ENCODE peak calls at places on chromosomes 4 and X, in four cellular contexts. E is AG04450, P is suprapubic skin, S is GM23338. I is an unnamed sample.

GRCh38 chr4:129394635-129395034 is 298.7 kb downstream of the C4orf33 start:
- DNase-seq in E (no peak), P (no peak), S (no peak), I (no peak)

GRCh38 chr4:177558995-177559394 is 116.8 kb upstream of the AGA start:
- DNase-seq in E (no peak), P (no peak), S (peak; percentile 46), I (no peak)

GRCh38 chrX:38636949-38637819 is 75.8 kb downstream of the TSPAN7 start:
- DNase-seq in E (no peak), P (no peak), S (no peak), I (peak; percentile 33)

GRCh38 chr4:169640261-169640880 is 20.0 kb downstream of the CLCN3 start:
- DNase-seq in E (peak; percentile 58), P (no peak), S (no peak), I (peak; percentile 49)

GRCh38 chr4:41763741-41764140 is 15.2 kb upstream of the PHOX2B start:
- DNase-seq in E (no peak), P (no peak), S (no peak), I (no peak)

GRCh38 chr4:117481742-117482141 is 396.4 kb upstream of the TRAM1L1 start:
- DNase-seq in E (peak; percentile 75), P (no peak), S (no peak), I (peak; percentile 93)

GRCh38 chr4:94036964-94037363 is 170.7 kb upstream of the SMARCAD1 start:
- DNase-seq in E (no peak), P (no peak), S (peak; percentile 14), I (no peak)

GRCh38 chrX:71183341-71183740 is 38.7 kb downstream of the NLGN3 start:
- DNase-seq in E (no peak), P (no peak), S (peak; percentile 8), I (no peak)

GRCh38 chr4:125198916-125199315 is 115.8 kb upstream of the FAT4 start:
- DNase-seq in E (no peak), P (no peak), S (no peak), I (no peak)

GRCh38 chrX:40209951-40210617 is 112.3 kb upstream of the BCOR start:
- DNase-seq in E (no peak), P (no peak), S (no peak), I (no peak)

GRCh38 chrX:154696328-154697045 is 43.1 kb upstream of the CTAG2 start:
- DNase-seq in E (no peak), P (no peak), S (no peak), I (no peak)

GRCh38 chrX:56231706-56232105 is 450 bp upstream of the KLF8 start:
- DNase-seq in E (no peak), P (no peak), S (peak; percentile 37), I (no peak)

GRCh38 chr4:23890369-23891063 is 669 bp upstream of the PPARGC1A start:
- DNase-seq in E (no peak), P (no peak), S (peak; percentile 19), I (no peak)

GRCh38 chr4:65139998-65140397 is 530.3 kb downstream of the EPHA5 start:
- DNase-seq in E (no peak), P (no peak), S (no peak), I (no peak)

GRCh38 chrX:68828740-68829593 is at the start of gene EFNB1:
- DNase-seq in E (peak; percentile 92), P (peak; percentile 93), S (peak; percentile 92), I (peak; percentile 91)

GRCh38 chr4:141155586-141155985 is 22.3 kb upstream of the RNF150 start:
- DNase-seq in E (no peak), P (no peak), S (no peak), I (peak; percentile 73)

GRCh38 chr4:8731364-8731763 is 138.8 kb downstream of the CPZ start:
- DNase-seq in E (no peak), P (peak; percentile 59), S (no peak), I (no peak)

GRCh38 chr4:149838036-149838435 is 22.4 kb upstream of the IQCM start:
- DNase-seq in E (no peak), P (no peak), S (no peak), I (no peak)

GRCh38 chrX:141811438-141811837 is 26.7 kb upstream of the MAGEC3 start:
- DNase-seq in E (no peak), P (no peak), S (no peak), I (no peak)

GRCh38 chrX:74535211-74535621 is 79.2 kb downstream of the RLIM start:
- DNase-seq in E (no peak), P (no peak), S (peak; percentile 62), I (peak; percentile 42)

GRCh38 chr4:30716671-30717207 is 3.4 kb upstream of the PCDH7 start:
- DNase-seq in E (no peak), P (no peak), S (peak; percentile 57), I (no peak)

GRCh38 chr4:98522603-98523395 is 135.6 kb downstream of the TSPAN5 start:
- DNase-seq in E (peak; percentile 78), P (no peak), S (no peak), I (peak; percentile 60)

GRCh38 chrX:3501833-3502535 is 155.5 kb upstream of the MXRA5 start:
- DNase-seq in E (no peak), P (no peak), S (no peak), I (peak; percentile 36)

GRCh38 chr4:865121-865465 is 39.2 kb upstream of the CPLX1 start:
- DNase-seq in E (no peak), P (no peak), S (no peak), I (no peak)

GRCh38 chr4:88962430-88962829 is 94.6 kb downstream of the FAM13A start:
- DNase-seq in E (no peak), P (no peak), S (no peak), I (no peak)

GRCh38 chr4:102451266-102451665 is 49.9 kb upstream of the NFKB1 start:
- DNase-seq in E (no peak), P (no peak), S (no peak), I (no peak)

GRCh38 chr4:150886597-150886996 is 128.5 kb downstream of the LRBA start:
- DNase-seq in E (no peak), P (no peak), S (no peak), I (no peak)

GRCh38 chr4:33566649-33567048 is 2677.7 kb downstream of the ARAP2 start:
- DNase-seq in E (no peak), P (no peak), S (peak; percentile 8), I (no peak)

GRCh38 chr4:38314663-38315062 is 349.3 kb upstream of the KLF3 start:
- DNase-seq in E (no peak), P (no peak), S (no peak), I (no peak)

GRCh38 chr4:112270643-112271484 is 14.8 kb downstream of the TIFA start:
- DNase-seq in E (peak; percentile 66), P (no peak), S (no peak), I (no peak)

GRCh38 chr4:75930152-75930551 is 10.7 kb downstream of the NAAA start:
- DNase-seq in E (no peak), P (no peak), S (no peak), I (no peak)

GRCh38 chr4:30802622-30803323 is 82.6 kb downstream of the PCDH7 start:
- DNase-seq in E (no peak), P (no peak), S (no peak), I (peak; percentile 20)

GRCh38 chr4:81166431-81166830 is 48.6 kb downstream of the PRKG2 start:
- DNase-seq in E (no peak), P (no peak), S (no peak), I (peak; percentile 33)

GRCh38 chr4:24979554-24979953 is 51.2 kb downstream of the LGI2 start:
- DNase-seq in E (no peak), P (no peak), S (no peak), I (no peak)

GRCh38 chrX:12138366-12139313 is at the start of gene FRMPD4:
- DNase-seq in E (no peak), P (no peak), S (peak; percentile 63), I (no peak)

GRCh38 chrX:57596109-57596870 is 4.5 kb downstream of the ZXDB start:
- DNase-seq in E (no peak), P (no peak), S (peak; percentile 1), I (no peak)

DNA sequence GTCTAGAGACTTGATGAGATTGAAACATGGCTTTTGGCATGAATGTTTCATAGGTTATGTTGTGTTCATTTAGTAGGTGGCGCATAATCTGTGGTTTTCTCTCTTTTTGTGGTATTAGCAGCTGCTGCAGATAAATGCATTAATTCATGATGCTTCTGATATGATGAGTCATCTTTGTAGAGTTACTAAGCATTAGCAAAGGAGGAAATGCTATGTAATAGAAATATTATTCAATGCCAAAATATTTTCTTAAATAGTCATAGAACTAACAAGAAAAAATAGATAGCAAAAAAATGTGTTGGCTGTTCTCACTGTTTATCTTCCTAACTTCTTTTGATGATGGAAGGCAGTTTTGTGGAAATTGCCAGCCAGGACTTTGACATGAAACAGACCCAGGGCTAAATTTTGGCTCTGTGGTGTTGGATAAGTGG is 3.6 kb downstream of the ZXDB start:
- DNase-seq in E (peak; percentile 20), P (no peak), S (peak; percentile 1), I (peak; percentile 59)
- H3K4me3 ChIP-seq in E (peak overlapping the region; percentile 42), P (peak overlapping the region; percentile 22), S (peak overlapping the region; percentile 50), I (no peak overlapping the region)

DNA sequence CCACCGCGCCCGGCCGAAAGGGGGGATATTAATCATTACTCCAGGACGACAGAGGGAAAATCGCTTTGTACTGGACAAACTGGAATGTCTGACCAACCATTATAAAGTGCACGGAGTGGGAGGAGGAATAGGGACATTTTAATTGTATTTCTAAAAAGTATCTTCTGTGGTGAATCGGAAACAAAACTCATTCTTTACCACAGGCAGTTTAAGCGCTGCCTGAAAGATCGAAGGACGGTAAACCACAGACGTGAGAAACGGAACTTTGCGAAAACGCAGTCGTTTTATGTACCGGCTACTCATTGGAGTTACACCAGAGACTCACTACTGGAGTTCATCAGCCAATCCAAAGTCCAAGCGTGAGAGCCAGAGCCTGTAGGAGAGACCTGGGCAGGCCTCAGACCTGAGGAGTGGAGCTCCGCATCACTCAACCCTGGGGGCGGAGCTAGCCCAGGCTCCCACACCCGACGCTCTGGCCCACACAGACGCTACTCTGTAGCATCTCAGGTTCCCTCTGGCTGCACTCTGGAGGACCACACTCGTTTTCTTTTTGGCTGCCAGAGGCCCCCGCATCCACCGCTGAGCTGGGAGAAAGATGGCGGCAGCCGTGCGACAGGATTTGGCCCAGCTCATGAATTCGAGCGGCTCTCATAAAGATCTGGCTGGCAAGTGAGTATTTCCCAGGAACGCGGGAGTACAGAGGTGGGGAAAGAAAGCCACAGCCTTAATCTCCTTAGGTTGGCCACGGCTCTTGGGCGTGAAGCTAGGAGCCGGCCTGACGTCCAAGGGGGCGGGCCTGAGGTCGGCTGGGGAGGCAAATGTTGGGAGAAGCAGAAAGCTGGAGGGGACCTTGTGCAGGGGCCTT is at the start of gene COPS4:
- DNase-seq in E (peak; percentile 99), P (peak; percentile 97), S (peak; percentile 99), I (peak; percentile 100)
- TF ChIP-seq CTCF in E (peak; percentile 59), P (peak; percentile 49), S (peak; percentile 17), I (peak; percentile 47)

DNA sequence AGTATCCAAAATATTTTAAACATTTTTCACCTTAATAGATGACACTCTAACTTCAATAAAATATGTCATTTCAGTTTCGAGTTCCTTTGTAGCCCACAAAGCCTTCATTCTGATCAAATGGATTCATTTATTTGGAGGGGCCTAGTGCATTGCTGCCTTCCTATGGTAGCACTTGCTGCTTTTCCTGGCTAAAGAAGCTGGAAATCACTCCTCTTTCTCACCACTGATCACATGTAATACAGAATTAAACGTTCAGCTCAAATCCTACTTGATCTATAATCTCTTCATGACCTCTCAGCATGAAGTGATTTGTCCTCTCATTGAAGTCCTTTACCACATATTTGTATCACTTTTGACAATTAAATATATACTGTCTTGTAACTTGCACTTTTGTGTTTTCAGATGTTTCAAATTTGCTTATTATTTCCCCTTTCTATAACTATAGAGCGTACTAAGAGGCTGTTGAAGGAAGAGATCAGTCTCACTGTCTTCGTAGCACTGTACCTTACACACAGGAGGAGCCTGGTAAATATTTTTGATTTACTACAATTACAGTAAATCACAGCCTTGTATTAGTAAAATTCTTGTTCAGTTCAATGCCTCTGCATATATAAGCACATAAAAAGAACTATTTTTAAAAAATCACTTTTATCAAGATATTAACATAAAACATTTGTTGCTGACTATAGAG is 555 bp downstream of the CFI start:
- DNase-seq in E (no peak), P (no peak), S (no peak), I (no peak)
- H3K4me3 ChIP-seq in E (no peak overlapping the region), P (peak overlapping the region; percentile 8), S (no peak overlapping the region), I (peak overlapping the region; percentile 49)

GRCh38 chrX:20218809-20219505 is 47.8 kb downstream of the RPS6KA3 start:
- DNase-seq in E (no peak), P (no peak), S (peak; percentile 9), I (no peak)
- TF ChIP-seq CTCF in E (peak; percentile 21), P (no peak), S (no peak), I (peak; percentile 9)

I was measured in astrocyte of the cerebellum.